ENCODE peak calls at places on chromosomes 12 and 14, in five cellular contexts. One of them, this sample, is unnamed.

GRCh38 chr14:77303417-77304156 is 17.1 kb downstream of the POMT2 start:
- DNase-seq in type B pancreatic cell: no peak
- DNase-seq in OCI-LY7: no peak
- DNase-seq in CD8-positive, alpha-beta T cell: no peak
- DNase-seq in pancreas: no peak
- DNase-seq in this sample: no peak

GRCh38 chr14:69848903-69849391 is 30.3 kb upstream of the SMOC1 start:
- DNase-seq in type B pancreatic cell: no peak
- DNase-seq in OCI-LY7: no peak
- DNase-seq in CD8-positive, alpha-beta T cell: no peak
- DNase-seq in pancreas: no peak
- DNase-seq in this sample: no peak

GRCh38 chr14:102971836-102972606 is 49.6 kb downstream of the AMN start:
- DNase-seq in type B pancreatic cell: no peak
- DNase-seq in OCI-LY7: no peak
- DNase-seq in CD8-positive, alpha-beta T cell: no peak
- DNase-seq in pancreas: no peak
- DNase-seq in this sample: no peak

GRCh38 chr14:90446405-90446804 is 49.6 kb downstream of the CALM1 start:
- DNase-seq in type B pancreatic cell: no peak
- DNase-seq in OCI-LY7: no peak
- DNase-seq in CD8-positive, alpha-beta T cell: no peak
- DNase-seq in pancreas: no peak
- DNase-seq in this sample: no peak

GRCh38 chr12:6868211-6869048 is 1.1 kb downstream of the TPI1 start:
- DNase-seq in type B pancreatic cell: no peak
- DNase-seq in OCI-LY7: peak
- DNase-seq in CD8-positive, alpha-beta T cell: no peak
- DNase-seq in pancreas: peak
- DNase-seq in this sample: peak

GRCh38 chr12:55057466-55057865 is 37.7 kb downstream of the NEUROD4 start:
- DNase-seq in type B pancreatic cell: no peak
- DNase-seq in OCI-LY7: no peak
- DNase-seq in CD8-positive, alpha-beta T cell: no peak
- DNase-seq in pancreas: no peak
- DNase-seq in this sample: peak

GRCh38 chr12:32196250-32197198 is 89.9 kb downstream of the BICD1 start:
- DNase-seq in type B pancreatic cell: no peak
- DNase-seq in OCI-LY7: no peak
- DNase-seq in CD8-positive, alpha-beta T cell: no peak
- DNase-seq in pancreas: no peak
- DNase-seq in this sample: no peak

GRCh38 chr12:6554168-6554989 is 1.5 kb downstream of the IFFO1 start:
- DNase-seq in type B pancreatic cell: no peak
- DNase-seq in OCI-LY7: peak
- DNase-seq in CD8-positive, alpha-beta T cell: peak
- DNase-seq in pancreas: no peak
- DNase-seq in this sample: peak

GRCh38 chr14:35317820-35318219 is 25.6 kb downstream of the PSMA6 start:
- DNase-seq in type B pancreatic cell: no peak
- DNase-seq in OCI-LY7: no peak
- DNase-seq in CD8-positive, alpha-beta T cell: no peak
- DNase-seq in pancreas: no peak
- DNase-seq in this sample: no peak

GRCh38 chr14:65206448-65207096 is 104.3 kb upstream of the MAX start:
- DNase-seq in type B pancreatic cell: no peak
- DNase-seq in OCI-LY7: peak
- DNase-seq in CD8-positive, alpha-beta T cell: no peak
- DNase-seq in pancreas: no peak
- DNase-seq in this sample: no peak

GRCh38 chr12:57460457-57461325 is 1.1 kb downstream of the GLI1 start:
- DNase-seq in type B pancreatic cell: no peak
- DNase-seq in OCI-LY7: peak
- DNase-seq in CD8-positive, alpha-beta T cell: no peak
- DNase-seq in pancreas: peak
- DNase-seq in this sample: peak

GRCh38 chr12:121673013-121673441 is 3.6 kb upstream of the MORN3 start:
- DNase-seq in type B pancreatic cell: no peak
- DNase-seq in OCI-LY7: no peak
- DNase-seq in CD8-positive, alpha-beta T cell: no peak
- DNase-seq in pancreas: peak
- DNase-seq in this sample: peak

GRCh38 chr14:82755476-82755875 is 1221.8 kb upstream of the SEL1L start:
- DNase-seq in type B pancreatic cell: no peak
- DNase-seq in OCI-LY7: no peak
- DNase-seq in CD8-positive, alpha-beta T cell: no peak
- DNase-seq in pancreas: no peak
- DNase-seq in this sample: no peak

GRCh38 chr14:53695692-53696091 is 260.9 kb downstream of the BMP4 start:
- DNase-seq in type B pancreatic cell: no peak
- DNase-seq in OCI-LY7: no peak
- DNase-seq in CD8-positive, alpha-beta T cell: no peak
- DNase-seq in pancreas: no peak
- DNase-seq in this sample: no peak

GRCh38 chr14:53192023-53192422 is 38.9 kb upstream of the DDHD1 start:
- DNase-seq in type B pancreatic cell: no peak
- DNase-seq in OCI-LY7: no peak
- DNase-seq in CD8-positive, alpha-beta T cell: no peak
- DNase-seq in pancreas: no peak
- DNase-seq in this sample: no peak

GRCh38 chr14:69345402-69345801 is 52.7 kb downstream of the ERH start:
- DNase-seq in type B pancreatic cell: no peak
- DNase-seq in OCI-LY7: no peak
- DNase-seq in CD8-positive, alpha-beta T cell: no peak
- DNase-seq in pancreas: no peak
- DNase-seq in this sample: no peak

GRCh38 chr12:42625611-42626010 is 36.1 kb upstream of the PRICKLE1 start:
- DNase-seq in type B pancreatic cell: no peak
- DNase-seq in OCI-LY7: no peak
- DNase-seq in CD8-positive, alpha-beta T cell: no peak
- DNase-seq in pancreas: no peak
- DNase-seq in this sample: no peak

GRCh38 chr12:29389295-29389919 is 8.4 kb upstream of the ERGIC2 start:
- DNase-seq in type B pancreatic cell: no peak
- DNase-seq in OCI-LY7: no peak
- DNase-seq in CD8-positive, alpha-beta T cell: no peak
- DNase-seq in pancreas: no peak
- DNase-seq in this sample: no peak

GRCh38 chr12:38911611-38912010 is 6.2 kb upstream of the CPNE8 start:
- DNase-seq in type B pancreatic cell: no peak
- DNase-seq in OCI-LY7: no peak
- DNase-seq in CD8-positive, alpha-beta T cell: no peak
- DNase-seq in pancreas: no peak
- DNase-seq in this sample: no peak

GRCh38 chr14:101239065-101239464 is 322.2 kb upstream of the DIO3 start:
- DNase-seq in type B pancreatic cell: no peak
- DNase-seq in OCI-LY7: no peak
- DNase-seq in CD8-positive, alpha-beta T cell: no peak
- DNase-seq in pancreas: no peak
- DNase-seq in this sample: no peak

GRCh38 chr14:93725002-93725582 is 63.2 kb downstream of the PRIMA1 start:
- DNase-seq in type B pancreatic cell: no peak
- DNase-seq in OCI-LY7: no peak
- DNase-seq in CD8-positive, alpha-beta T cell: no peak
- DNase-seq in pancreas: peak
- DNase-seq in this sample: no peak

GRCh38 chr12:1882850-1883470 is 35.5 kb downstream of the CACNA2D4 start:
- DNase-seq in type B pancreatic cell: no peak
- DNase-seq in OCI-LY7: no peak
- DNase-seq in CD8-positive, alpha-beta T cell: no peak
- DNase-seq in pancreas: no peak
- DNase-seq in this sample: no peak

GRCh38 chr14:94171208-94171607 is 2.9 kb upstream of the PPP4R4 start:
- DNase-seq in type B pancreatic cell: no peak
- DNase-seq in OCI-LY7: no peak
- DNase-seq in CD8-positive, alpha-beta T cell: no peak
- DNase-seq in pancreas: no peak
- DNase-seq in this sample: no peak

GRCh38 chr14:35761922-35762321 is 47.2 kb downstream of the RALGAPA1 start:
- DNase-seq in type B pancreatic cell: no peak
- DNase-seq in OCI-LY7: no peak
- DNase-seq in CD8-positive, alpha-beta T cell: no peak
- DNase-seq in pancreas: no peak
- DNase-seq in this sample: no peak

GRCh38 chr14:42316746-42317145 is 710.1 kb downstream of the LRFN5 start:
- DNase-seq in type B pancreatic cell: no peak
- DNase-seq in OCI-LY7: no peak
- DNase-seq in CD8-positive, alpha-beta T cell: no peak
- DNase-seq in pancreas: no peak
- DNase-seq in this sample: no peak

GRCh38 chr12:87967871-87968270 is 61.3 kb downstream of the C12orf50 start:
- DNase-seq in type B pancreatic cell: no peak
- DNase-seq in OCI-LY7: no peak
- DNase-seq in CD8-positive, alpha-beta T cell: no peak
- DNase-seq in pancreas: no peak
- DNase-seq in this sample: no peak

GRCh38 chr14:56659964-56660551 is 80.5 kb downstream of the TMEM260 start:
- DNase-seq in type B pancreatic cell: no peak
- DNase-seq in OCI-LY7: peak
- DNase-seq in CD8-positive, alpha-beta T cell: no peak
- DNase-seq in pancreas: no peak
- DNase-seq in this sample: no peak

DNA sequence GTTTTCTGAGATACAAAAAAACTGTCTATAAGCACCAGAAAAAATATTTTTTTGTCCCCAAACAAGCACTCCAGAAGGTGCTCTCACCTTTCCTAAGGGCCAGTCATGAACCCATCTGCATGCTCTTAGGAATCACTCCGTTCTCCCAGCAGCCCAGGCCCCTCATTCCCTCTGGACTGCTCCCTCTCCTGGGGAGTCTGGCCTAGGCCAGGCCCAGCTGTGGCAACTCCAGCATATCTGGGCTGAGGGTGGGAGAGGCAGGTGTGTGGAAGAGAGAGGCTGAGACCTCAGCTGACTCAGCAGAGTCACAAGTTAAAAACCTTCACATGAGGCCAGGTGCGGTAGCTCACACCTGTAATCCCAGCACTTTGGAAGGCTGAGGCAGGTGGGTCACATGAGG is 54.6 kb downstream of the TRAFD1 start:
- DNase-seq in type B pancreatic cell: no peak
- DNase-seq in OCI-LY7: no peak
- DNase-seq in CD8-positive, alpha-beta T cell: no peak
- DNase-seq in pancreas: no peak
- DNase-seq in this sample: no peak
- TF ChIP-seq CTCF in type B pancreatic cell: no peak
- TF ChIP-seq CTCF in OCI-LY7: no peak
- TF ChIP-seq CTCF in CD8-positive, alpha-beta T cell: no peak
- TF ChIP-seq CTCF in pancreas: no peak
- TF ChIP-seq CTCF in this sample: no peak

GRCh38 chr14:105059035-105059916 is 6.0 kb downstream of the GPR132 start:
- DNase-seq in type B pancreatic cell: no peak
- DNase-seq in OCI-LY7: no peak
- DNase-seq in CD8-positive, alpha-beta T cell: peak
- DNase-seq in pancreas: no peak
- DNase-seq in this sample: no peak
- TF ChIP-seq CTCF in type B pancreatic cell: no peak
- TF ChIP-seq CTCF in OCI-LY7: peak
- TF ChIP-seq CTCF in CD8-positive, alpha-beta T cell: peak
- TF ChIP-seq CTCF in pancreas: no peak
- TF ChIP-seq CTCF in this sample: no peak

DNA sequence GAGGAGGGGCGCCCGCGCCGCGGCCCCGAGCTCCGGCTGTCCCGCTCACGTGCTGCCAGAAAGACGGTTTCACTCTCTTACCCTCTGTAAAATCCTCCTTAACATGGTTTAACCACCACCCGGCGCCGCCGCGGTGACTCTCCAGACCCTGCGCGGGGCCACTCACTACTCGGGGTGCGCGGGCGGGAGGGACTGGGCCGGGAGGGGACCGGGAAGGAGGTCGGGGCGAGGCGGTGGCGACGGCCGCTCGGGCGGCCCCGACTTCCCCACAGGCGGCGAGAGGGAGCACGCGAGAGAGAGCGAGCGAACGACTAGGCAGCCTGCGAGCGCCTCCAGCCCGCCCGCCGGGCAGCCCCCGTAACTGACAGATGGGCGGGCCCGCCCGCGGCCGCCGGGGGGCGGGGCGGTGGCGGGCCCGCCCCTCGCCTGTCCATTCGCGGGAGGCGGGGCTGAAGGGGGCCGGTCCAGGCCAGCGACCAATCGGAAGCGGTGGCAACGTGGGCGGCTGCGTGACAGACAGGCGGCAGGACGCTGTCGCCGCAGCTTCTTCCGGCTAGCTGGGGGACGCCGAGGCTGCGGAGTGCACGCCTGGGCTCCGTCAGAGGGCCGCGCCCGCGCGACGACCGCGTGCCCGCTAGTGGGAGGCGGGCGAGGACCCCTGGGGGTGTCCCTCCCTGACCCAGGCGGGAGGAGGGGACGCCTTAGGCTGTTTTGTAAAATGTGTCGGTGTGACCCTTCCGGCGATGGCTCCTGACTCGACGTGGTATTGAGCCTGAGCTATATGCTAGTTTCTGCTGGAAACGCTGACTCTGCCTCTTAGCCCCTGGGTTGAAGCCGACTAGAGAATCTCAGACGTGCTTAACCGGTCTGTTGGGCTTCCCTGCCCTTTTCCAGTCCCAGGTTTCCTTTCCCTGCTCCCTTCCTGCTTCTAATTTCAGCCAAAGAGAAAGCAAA is at the start of gene EEA1:
- DNase-seq in type B pancreatic cell: peak
- DNase-seq in OCI-LY7: peak
- DNase-seq in CD8-positive, alpha-beta T cell: peak
- DNase-seq in pancreas: peak
- DNase-seq in this sample: peak
- TF ChIP-seq CTCF in type B pancreatic cell: no peak
- TF ChIP-seq CTCF in OCI-LY7: peak
- TF ChIP-seq CTCF in CD8-positive, alpha-beta T cell: no peak
- TF ChIP-seq CTCF in pancreas: no peak
- TF ChIP-seq CTCF in this sample: no peak

GRCh38 chr12:50142993-50143392 is 24.2 kb downstream of the CERS5 start:
- DNase-seq in type B pancreatic cell: no peak
- DNase-seq in OCI-LY7: no peak
- DNase-seq in CD8-positive, alpha-beta T cell: no peak
- DNase-seq in pancreas: no peak
- DNase-seq in this sample: no peak

GRCh38 chr12:50149311-50149710 is 17.9 kb downstream of the CERS5 start:
- DNase-seq in type B pancreatic cell: no peak
- DNase-seq in OCI-LY7: no peak
- DNase-seq in CD8-positive, alpha-beta T cell: no peak
- DNase-seq in pancreas: no peak
- DNase-seq in this sample: no peak

GRCh38 chr12:50151047-50151687 is 16.0 kb downstream of the CERS5 start:
- DNase-seq in type B pancreatic cell: no peak
- DNase-seq in OCI-LY7: no peak
- DNase-seq in CD8-positive, alpha-beta T cell: no peak
- DNase-seq in pancreas: no peak
- DNase-seq in this sample: no peak

GRCh38 chr12:50147281-50147680 is 19.9 kb downstream of the CERS5 start:
- DNase-seq in type B pancreatic cell: no peak
- DNase-seq in OCI-LY7: no peak
- DNase-seq in CD8-positive, alpha-beta T cell: no peak
- DNase-seq in pancreas: no peak
- DNase-seq in this sample: no peak

DNA sequence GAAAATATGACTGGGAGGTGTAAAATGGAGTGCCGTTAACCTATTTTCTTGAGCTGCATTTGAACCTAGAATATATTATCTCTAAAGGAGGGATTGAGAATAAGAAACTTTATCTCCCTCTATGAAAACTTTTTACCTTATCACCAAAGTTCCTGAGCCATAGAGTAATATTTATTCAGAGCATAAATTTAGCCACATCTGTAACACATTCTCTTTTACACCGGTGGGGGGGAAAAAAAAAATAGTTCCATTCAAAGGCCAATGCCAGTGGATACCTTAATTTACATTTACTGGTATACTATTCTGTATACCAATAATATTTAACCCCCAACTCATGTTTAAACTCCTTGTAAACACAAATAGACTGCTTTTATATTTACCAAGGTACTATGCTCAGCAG is 21.7 kb downstream of the CERS5 start:
- DNase-seq in type B pancreatic cell: no peak
- DNase-seq in OCI-LY7: no peak
- DNase-seq in CD8-positive, alpha-beta T cell: no peak
- DNase-seq in pancreas: no peak
- DNase-seq in this sample: no peak
- TF ChIP-seq CTCF in type B pancreatic cell: no peak
- TF ChIP-seq CTCF in OCI-LY7: no peak
- TF ChIP-seq CTCF in CD8-positive, alpha-beta T cell: no peak
- TF ChIP-seq CTCF in pancreas: no peak
- TF ChIP-seq CTCF in this sample: no peak

This sample was measured in glutamatergic neuron.